ENCODE peak calls at places on chromosomes 6 and 20, in seven cellular contexts. B is MM.1S; U is stimulated activated CD4-positive, alpha-beta T cell treated with anti-CD3 and anti-CD28 coated beads, Interleukin-12 subunit alpha, Interleukin-12 subunit beta, amount 100 ng/mL, for 48 hours; O is NCI-H1092 treated with DMSO at 0.1 percent for 48 hours; R is D721Med; K is T-helper 1 cell; F is K562. Z is an unnamed sample.
A peak's percentile ranks its signal among the peaks of the same experiment; 100 is the strongest.

GRCh38 chr6:47674673-47675072 is 23.7 kb upstream of the ADGRF4 start:
- DNase-seq in B (no peak), U (no peak), O (no peak), R (no peak), K (no peak), F (no peak), Z (no peak)

GRCh38 chr6:53476979-53477378 is 67.9 kb downstream of the GCLC start:
- DNase-seq in B (no peak), U (no peak), O (no peak), R (no peak), K (no peak), F (no peak), Z (no peak)

GRCh38 chr6:122616877-122617276 is 6.7 kb downstream of the PKIB start:
- DNase-seq in B (no peak), U (no peak), O (no peak), R (no peak), K (no peak), F (no peak), Z (no peak)

GRCh38 chr6:47247227-47247797 is 62.4 kb downstream of the TNFRSF21 start:
- DNase-seq in B (peak; percentile 62), U (no peak), O (peak; percentile 64), R (no peak), K (no peak), F (peak; percentile 42), Z (peak; percentile 5)

GRCh38 chr6:163667372-163668060 is 253.0 kb downstream of the QKI start:
- DNase-seq in B (no peak), U (no peak), O (no peak), R (no peak), K (no peak), F (no peak), Z (no peak)

GRCh38 chr20:400451-401275 is 7.4 kb upstream of the RBCK1 start:
- DNase-seq in B (no peak), U (no peak), O (no peak), R (no peak), K (no peak), F (peak; percentile 47), Z (peak; percentile 99)

GRCh38 chr20:1824177-1824576 is 71.0 kb upstream of the SIRPA start:
- DNase-seq in B (no peak), U (no peak), O (no peak), R (no peak), K (no peak), F (no peak), Z (no peak)

GRCh38 chr6:7150381-7151064 is 42.8 kb downstream of the RREB1 start:
- DNase-seq in B (no peak), U (no peak), O (peak; percentile 63), R (no peak), K (no peak), F (peak; percentile 87), Z (peak; percentile 72)

GRCh38 chr6:5275497-5275896 is 14.2 kb downstream of the FARS2 start:
- DNase-seq in B (no peak), U (no peak), O (no peak), R (no peak), K (no peak), F (no peak), Z (no peak)

GRCh38 chr20:43448748-43449535 is 8.8 kb upstream of the SRSF6 start:
- DNase-seq in B (peak; percentile 40), U (no peak), O (peak; percentile 61), R (peak; percentile 33), K (peak; percentile 21), F (peak; percentile 69), Z (no peak)

GRCh38 chr6:138307816-138308727 is 69.6 kb upstream of the SMIM28 start:
- DNase-seq in B (no peak), U (no peak), O (peak; percentile 14), R (no peak), K (no peak), F (peak; percentile 28), Z (no peak)

GRCh38 chr6:168949876-168950499 is 303.7 kb downstream of the THBS2 start:
- DNase-seq in B (no peak), U (no peak), O (no peak), R (no peak), K (no peak), F (no peak), Z (no peak)

GRCh38 chr6:88975369-88975768 is 12.0 kb upstream of the RNGTT start:
- DNase-seq in B (no peak), U (no peak), O (no peak), R (no peak), K (no peak), F (no peak), Z (no peak)

GRCh38 chr6:35305117-35305516 is 7.5 kb downstream of the DEF6 start:
- DNase-seq in B (no peak), U (no peak), O (no peak), R (no peak), K (no peak), F (no peak), Z (no peak)

GRCh38 chr6:112113918-112114317 is 26.5 kb downstream of the FAM229B start:
- DNase-seq in B (no peak), U (no peak), O (no peak), R (no peak), K (no peak), F (no peak), Z (no peak)

GRCh38 chr20:13009682-13010406 is 1.1 kb downstream of the SPTLC3 start:
- DNase-seq in B (peak; percentile 80), U (no peak), O (no peak), R (no peak), K (no peak), F (no peak), Z (no peak)

GRCh38 chr6:41657131-41658094 is 19.1 kb downstream of the MDFI start:
- DNase-seq in B (no peak), U (no peak), O (no peak), R (no peak), K (no peak), F (no peak), Z (no peak)

GRCh38 chr20:63135411-63135810 is 80.5 kb downstream of the YTHDF1 start:
- DNase-seq in B (no peak), U (peak; percentile 10), O (no peak), R (no peak), K (no peak), F (peak; percentile 34), Z (no peak)

GRCh38 chr6:112029045-112029822 is 24.7 kb upstream of the CCN6 start:
- DNase-seq in B (peak; percentile 60), U (peak; percentile 69), O (peak; percentile 22), R (peak; percentile 35), K (peak; percentile 49), F (peak; percentile 53), Z (no peak)

GRCh38 chr6:170038251-170038650 is 252.6 kb downstream of the DLL1 start:
- DNase-seq in B (no peak), U (no peak), O (no peak), R (no peak), K (no peak), F (no peak), Z (no peak)

GRCh38 chr20:63461364-63461763 is 11.1 kb downstream of the KCNQ2 start:
- DNase-seq in B (no peak), U (no peak), O (no peak), R (no peak), K (no peak), F (peak; percentile 77), Z (no peak)

GRCh38 chr6:112841553-112842337 is 494.6 kb downstream of the RFPL4B start:
- DNase-seq in B (peak; percentile 38), U (no peak), O (no peak), R (no peak), K (no peak), F (no peak), Z (no peak)

GRCh38 chr6:109449789-109450673 is 5.5 kb downstream of the MICAL1 start:
- DNase-seq in B (no peak), U (no peak), O (no peak), R (no peak), K (no peak), F (no peak), Z (no peak)

GRCh38 chr6:24340998-24341934 is 16.6 kb downstream of the DCDC2 start:
- DNase-seq in B (no peak), U (no peak), O (no peak), R (no peak), K (no peak), F (no peak), Z (no peak)

GRCh38 chr20:11261533-11262000 is 587.8 kb upstream of the JAG1 start:
- DNase-seq in B (no peak), U (no peak), O (no peak), R (no peak), K (no peak), F (no peak), Z (no peak)

GRCh38 chr6:134665029-134665723 is 284.7 kb downstream of the ALDH8A1 start:
- DNase-seq in B (no peak), U (no peak), O (no peak), R (no peak), K (no peak), F (no peak), Z (no peak)

GRCh38 chr20:60935971-60936370 is 316.1 kb upstream of the CDH4 start:
- DNase-seq in B (no peak), U (no peak), O (no peak), R (no peak), K (no peak), F (no peak), Z (no peak)

GRCh38 chr20:48652961-48653705 is 174.7 kb downstream of the PREX1 start:
- DNase-seq in B (no peak), U (no peak), O (no peak), R (no peak), K (no peak), F (no peak), Z (no peak)

GRCh38 chr6:40779399-40779798 is 192.2 kb upstream of the LRFN2 start:
- DNase-seq in B (no peak), U (no peak), O (no peak), R (no peak), K (no peak), F (no peak), Z (no peak)

GRCh38 chr6:52571099-52571755 is 5.6 kb downstream of the TRAM2 start:
- DNase-seq in B (no peak), U (no peak), O (no peak), R (no peak), K (no peak), F (no peak), Z (peak; percentile 11)

Z was measured in NCI-H524 treated with DMSO at 0.1 percent for 48 hours.